ENCODE peak calls at places on chromosomes 11 and 22, in eight cellular contexts. One of them, this sample, is unnamed.

GRCh38 chr11:70547386-70547785 is 149.1 kb downstream of the CTTN start:
- DNase-seq in suprapubic skin: no peak
- DNase-seq in stomach: no peak
- DNase-seq in transverse colon: no peak
- DNase-seq in breast epithelium: no peak
- DNase-seq in GM12891: no peak
- DNase-seq in GM12892: no peak
- DNase-seq in prostate gland: no peak
- DNase-seq in this sample: no peak

GRCh38 chr22:24423519-24424000 is 3.8 kb upstream of the ADORA2A start:
- DNase-seq in stomach: peak; percentile 73
- DNase-seq in GM12892: peak; percentile 95
- DNase-seq in breast epithelium: no peak
- DNase-seq in prostate gland: no peak
- DNase-seq in transverse colon: peak; percentile 56
- DNase-seq in suprapubic skin: no peak
- DNase-seq in GM12891: peak; percentile 95
- DNase-seq in this sample: no peak

GRCh38 chr11:44326615-44327475 is 16.9 kb upstream of the ALX4 start:
- DNase-seq in breast epithelium: no peak
- DNase-seq in GM12892: no peak
- DNase-seq in stomach: no peak
- DNase-seq in suprapubic skin: no peak
- DNase-seq in prostate gland: no peak
- DNase-seq in transverse colon: no peak
- DNase-seq in GM12891: no peak
- DNase-seq in this sample: no peak

GRCh38 chr22:34105461-34106062 is 185.3 kb upstream of the LARGE1 start:
- DNase-seq in GM12892: no peak
- DNase-seq in GM12891: no peak
- DNase-seq in breast epithelium: peak; percentile 32
- DNase-seq in suprapubic skin: no peak
- DNase-seq in stomach: peak; percentile 81
- DNase-seq in transverse colon: peak; percentile 57
- DNase-seq in prostate gland: peak; percentile 51
- DNase-seq in this sample: no peak

GRCh38 chr11:120900642-120901041 is 123.3 kb upstream of the TBCEL start:
- DNase-seq in suprapubic skin: no peak
- DNase-seq in prostate gland: no peak
- DNase-seq in transverse colon: no peak
- DNase-seq in stomach: no peak
- DNase-seq in GM12891: no peak
- DNase-seq in breast epithelium: no peak
- DNase-seq in GM12892: no peak
- DNase-seq in this sample: no peak

GRCh38 chr11:2688381-2689231 is 11.2 kb downstream of the KCNQ1OT1 start:
- DNase-seq in stomach: no peak
- DNase-seq in suprapubic skin: peak; percentile 63
- DNase-seq in breast epithelium: no peak
- DNase-seq in transverse colon: no peak
- DNase-seq in GM12891: no peak
- DNase-seq in prostate gland: no peak
- DNase-seq in GM12892: no peak
- DNase-seq in this sample: no peak

GRCh38 chr11:1876361-1877063 is 15.2 kb downstream of the PRR33 start:
- DNase-seq in GM12892: peak; percentile 56
- DNase-seq in suprapubic skin: peak; percentile 86
- DNase-seq in stomach: peak; percentile 47
- DNase-seq in GM12891: peak; percentile 63
- DNase-seq in transverse colon: peak; percentile 60
- DNase-seq in prostate gland: no peak
- DNase-seq in breast epithelium: no peak
- DNase-seq in this sample: no peak

GRCh38 chr11:128936546-128937275 is 6.0 kb downstream of the TP53AIP1 start:
- DNase-seq in breast epithelium: peak; percentile 47
- DNase-seq in suprapubic skin: no peak
- DNase-seq in GM12892: no peak
- DNase-seq in GM12891: no peak
- DNase-seq in stomach: no peak
- DNase-seq in prostate gland: no peak
- DNase-seq in transverse colon: no peak
- DNase-seq in this sample: no peak

GRCh38 chr22:25183959-25184619 is 15.6 kb upstream of the CRYBB3 start:
- DNase-seq in breast epithelium: no peak
- DNase-seq in prostate gland: no peak
- DNase-seq in GM12891: no peak
- DNase-seq in GM12892: no peak
- DNase-seq in transverse colon: no peak
- DNase-seq in suprapubic skin: no peak
- DNase-seq in stomach: no peak
- DNase-seq in this sample: no peak

GRCh38 chr22:35752172-35752832 is 34.6 kb downstream of the APOL5 start:
- DNase-seq in stomach: no peak
- DNase-seq in prostate gland: no peak
- DNase-seq in GM12891: no peak
- DNase-seq in transverse colon: no peak
- DNase-seq in GM12892: no peak
- DNase-seq in suprapubic skin: no peak
- DNase-seq in breast epithelium: no peak
- DNase-seq in this sample: no peak

GRCh38 chr11:87176044-87176443 is 138.3 kb downstream of the TMEM135 start:
- DNase-seq in GM12892: no peak
- DNase-seq in prostate gland: no peak
- DNase-seq in GM12891: no peak
- DNase-seq in transverse colon: no peak
- DNase-seq in suprapubic skin: no peak
- DNase-seq in breast epithelium: no peak
- DNase-seq in stomach: no peak
- DNase-seq in this sample: no peak

GRCh38 chr22:20114506-20115475 is 1.1 kb upstream of the RANBP1 start:
- DNase-seq in breast epithelium: no peak
- DNase-seq in suprapubic skin: no peak
- DNase-seq in GM12891: no peak
- DNase-seq in prostate gland: no peak
- DNase-seq in GM12892: no peak
- DNase-seq in transverse colon: no peak
- DNase-seq in stomach: no peak
- DNase-seq in this sample: no peak

GRCh38 chr22:20111045-20111688 is 4.7 kb upstream of the RANBP1 start:
- DNase-seq in prostate gland: no peak
- DNase-seq in GM12892: peak; percentile 58
- DNase-seq in transverse colon: no peak
- DNase-seq in GM12891: peak; percentile 66
- DNase-seq in stomach: no peak
- DNase-seq in suprapubic skin: no peak
- DNase-seq in breast epithelium: no peak
- DNase-seq in this sample: no peak

GRCh38 chr22:20111689-20112622 is 3.9 kb upstream of the RANBP1 start:
- DNase-seq in GM12891: no peak
- DNase-seq in suprapubic skin: no peak
- DNase-seq in transverse colon: no peak
- DNase-seq in GM12892: no peak
- DNase-seq in prostate gland: no peak
- DNase-seq in breast epithelium: no peak
- DNase-seq in stomach: no peak
- DNase-seq in this sample: no peak

GRCh38 chr22:20113551-20114310 is 2.2 kb upstream of the RANBP1 start:
- DNase-seq in suprapubic skin: no peak
- DNase-seq in GM12892: no peak
- DNase-seq in breast epithelium: no peak
- DNase-seq in stomach: no peak
- DNase-seq in transverse colon: no peak
- DNase-seq in prostate gland: no peak
- DNase-seq in GM12891: no peak
- DNase-seq in this sample: no peak

DNA sequence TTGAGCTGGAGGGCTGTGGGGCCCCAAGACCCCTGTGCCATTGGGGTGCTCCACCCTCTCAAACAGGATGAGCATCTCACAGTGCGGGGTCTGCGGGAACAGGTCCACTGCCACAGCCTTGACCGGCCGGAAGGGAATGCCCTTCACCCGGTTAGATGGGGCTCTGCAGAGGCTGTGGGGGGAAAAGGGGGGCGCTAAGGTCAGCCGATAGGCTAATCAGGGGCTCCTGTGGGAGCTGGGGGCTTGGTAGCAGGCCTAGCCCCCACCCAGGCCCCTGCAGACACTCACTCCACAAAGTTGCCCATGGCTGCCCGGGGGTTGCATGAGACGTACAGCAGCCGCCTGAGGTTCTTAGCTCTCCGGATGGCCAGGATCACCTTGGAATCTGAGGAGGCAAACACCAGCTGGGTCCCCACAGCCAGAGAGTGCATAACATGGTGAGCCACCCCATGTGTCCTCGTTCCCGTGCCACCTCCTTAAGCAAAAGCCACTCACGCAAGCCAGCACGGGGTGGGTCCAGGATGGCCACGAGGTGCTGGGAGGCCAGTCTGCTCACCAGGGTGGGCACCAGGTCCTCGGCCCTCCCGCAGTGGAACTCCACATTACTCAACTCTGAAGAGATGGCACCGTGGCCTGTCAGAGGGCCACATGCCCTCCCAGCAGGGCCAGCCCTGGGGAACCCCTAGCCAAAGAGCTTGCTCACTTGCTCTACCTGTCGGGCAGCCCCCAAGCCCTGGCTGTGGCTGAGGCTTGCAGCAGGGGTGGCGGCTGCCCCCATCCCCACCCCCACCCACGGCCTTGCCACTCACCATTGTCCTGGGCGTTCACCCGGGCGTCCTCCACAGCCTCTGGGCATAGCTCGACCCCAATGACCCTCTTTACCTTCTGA is 3.0 kb upstream of the RANBP1 start:
- DNase-seq in GM12891: no peak
- DNase-seq in suprapubic skin: no peak
- DNase-seq in prostate gland: no peak
- DNase-seq in transverse colon: no peak
- DNase-seq in stomach: no peak
- DNase-seq in breast epithelium: no peak
- DNase-seq in GM12892: no peak
- DNase-seq in this sample: no peak
- TF ChIP-seq POLR2AphosphoS5 in GM12891: peak; percentile 58
- TF ChIP-seq POLR2AphosphoS5 in suprapubic skin: no peak
- TF ChIP-seq POLR2AphosphoS5 in prostate gland: no peak
- TF ChIP-seq POLR2AphosphoS5 in transverse colon: no peak
- TF ChIP-seq POLR2AphosphoS5 in stomach: no peak
- TF ChIP-seq POLR2AphosphoS5 in breast epithelium: no peak
- TF ChIP-seq POLR2AphosphoS5 in GM12892: no peak
- TF ChIP-seq POLR2AphosphoS5 in this sample: no peak

GRCh38 chr11:35116245-35116644 is 22.7 kb upstream of the CD44 start:
- DNase-seq in GM12892: no peak
- DNase-seq in prostate gland: no peak
- DNase-seq in GM12891: no peak
- DNase-seq in transverse colon: no peak
- DNase-seq in breast epithelium: no peak
- DNase-seq in stomach: no peak
- DNase-seq in suprapubic skin: no peak
- DNase-seq in this sample: no peak

GRCh38 chr11:35114901-35115687 is 23.9 kb upstream of the CD44 start:
- DNase-seq in transverse colon: no peak
- DNase-seq in suprapubic skin: no peak
- DNase-seq in prostate gland: no peak
- DNase-seq in GM12892: no peak
- DNase-seq in stomach: no peak
- DNase-seq in GM12891: peak; percentile 39
- DNase-seq in breast epithelium: no peak
- DNase-seq in this sample: no peak

GRCh38 chr11:35118906-35119305 is 20.1 kb upstream of the CD44 start:
- DNase-seq in breast epithelium: no peak
- DNase-seq in stomach: no peak
- DNase-seq in GM12892: no peak
- DNase-seq in suprapubic skin: no peak
- DNase-seq in GM12891: no peak
- DNase-seq in transverse colon: peak; percentile 37
- DNase-seq in prostate gland: no peak
- DNase-seq in this sample: no peak

GRCh38 chr11:35115688-35116030 is 23.3 kb upstream of the CD44 start:
- DNase-seq in stomach: no peak
- DNase-seq in transverse colon: no peak
- DNase-seq in suprapubic skin: no peak
- DNase-seq in GM12892: no peak
- DNase-seq in prostate gland: no peak
- DNase-seq in GM12891: no peak
- DNase-seq in breast epithelium: no peak
- DNase-seq in this sample: no peak

GRCh38 chr11:35116762-35117588 is 22.0 kb upstream of the CD44 start:
- DNase-seq in GM12891: no peak
- DNase-seq in transverse colon: no peak
- DNase-seq in GM12892: no peak
- DNase-seq in prostate gland: no peak
- DNase-seq in suprapubic skin: no peak
- DNase-seq in stomach: no peak
- DNase-seq in breast epithelium: no peak
- DNase-seq in this sample: no peak
- TF ChIP-seq POLR2AphosphoS5 in GM12891: no peak
- TF ChIP-seq POLR2AphosphoS5 in transverse colon: peak; percentile 31
- TF ChIP-seq POLR2AphosphoS5 in GM12892: no peak
- TF ChIP-seq POLR2AphosphoS5 in prostate gland: no peak
- TF ChIP-seq POLR2AphosphoS5 in suprapubic skin: no peak
- TF ChIP-seq POLR2AphosphoS5 in stomach: no peak
- TF ChIP-seq POLR2AphosphoS5 in breast epithelium: no peak
- TF ChIP-seq POLR2AphosphoS5 in this sample: peak; percentile 65

DNA sequence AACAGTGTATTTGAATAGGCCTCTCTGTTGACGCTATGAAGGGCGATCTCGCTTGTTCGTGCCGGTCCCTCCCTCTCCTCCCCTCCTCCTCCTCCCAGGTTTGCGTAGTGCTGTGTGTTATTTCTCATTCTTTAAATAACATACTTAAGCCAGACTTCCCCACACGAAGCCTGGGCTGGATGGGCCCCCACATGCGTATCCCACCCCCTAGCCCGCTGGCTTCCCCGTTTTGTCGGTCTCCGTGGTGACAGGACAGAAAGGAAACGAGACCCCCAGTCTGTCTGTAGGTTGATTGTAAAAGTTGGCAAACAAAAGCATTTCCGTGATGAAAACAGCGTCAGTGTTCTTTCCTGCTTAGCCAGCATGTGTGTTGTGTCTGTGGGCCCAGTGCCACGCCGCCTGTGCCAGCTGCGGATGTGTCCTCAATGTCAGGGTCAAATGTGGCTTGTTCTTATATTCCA is 27.3 kb downstream of the FAM118A start:
- DNase-seq in stomach: peak; percentile 84
- DNase-seq in transverse colon: peak; percentile 42
- DNase-seq in GM12892: no peak
- DNase-seq in breast epithelium: peak; percentile 79
- DNase-seq in suprapubic skin: peak; percentile 87
- DNase-seq in GM12891: no peak
- DNase-seq in prostate gland: peak; percentile 90
- DNase-seq in this sample: no peak
- TF ChIP-seq POLR2AphosphoS5 in stomach: peak; percentile 50
- TF ChIP-seq POLR2AphosphoS5 in transverse colon: peak; percentile 48
- TF ChIP-seq POLR2AphosphoS5 in GM12892: no peak
- TF ChIP-seq POLR2AphosphoS5 in breast epithelium: peak; percentile 47
- TF ChIP-seq POLR2AphosphoS5 in suprapubic skin: peak; percentile 60
- TF ChIP-seq POLR2AphosphoS5 in GM12891: no peak
- TF ChIP-seq POLR2AphosphoS5 in prostate gland: peak; percentile 90
- TF ChIP-seq POLR2AphosphoS5 in this sample: peak; percentile 33

GRCh38 chr11:7793233-7793632 is 3.5 kb downstream of the OR5P2 start:
- DNase-seq in breast epithelium: no peak
- DNase-seq in transverse colon: no peak
- DNase-seq in prostate gland: no peak
- DNase-seq in GM12891: no peak
- DNase-seq in GM12892: no peak
- DNase-seq in suprapubic skin: no peak
- DNase-seq in stomach: no peak
- DNase-seq in this sample: no peak
- TF ChIP-seq POLR2AphosphoS5 in breast epithelium: no peak
- TF ChIP-seq POLR2AphosphoS5 in transverse colon: no peak
- TF ChIP-seq POLR2AphosphoS5 in prostate gland: no peak
- TF ChIP-seq POLR2AphosphoS5 in GM12891: no peak
- TF ChIP-seq POLR2AphosphoS5 in GM12892: no peak
- TF ChIP-seq POLR2AphosphoS5 in suprapubic skin: no peak
- TF ChIP-seq POLR2AphosphoS5 in stomach: no peak
- TF ChIP-seq POLR2AphosphoS5 in this sample: no peak

This sample was measured in vagina.